ENCODE peak calls at places on chromosomes 3 and 15, in nine cellular contexts. S is GM06990, B is heart left ventricle, R is PC-3, N is GM23248, K is MM.1S, C is uterus, G is tibial artery, H is BE2C. V is an unnamed sample. For H3K36me3, the result is how much of the 10 kb centered on the place peaks cover.

GRCh38 chr3:136305879-136306278 is 55.7 kb downstream of the PCCB start:
- DNase-seq in S (peak), B (no peak), R (no peak), N (peak), K (peak), C (no peak), G (no peak), H (no peak), V (no peak)

GRCh38 chr3:42213417-42213816 is 52.6 kb downstream of the CCK start:
- DNase-seq in S (no peak), B (no peak), R (no peak), N (no peak), K (peak), C (no peak), G (no peak), H (no peak), V (no peak)

GRCh38 chr15:73694419-73694818 is 10.2 kb downstream of the CD276 start:
- DNase-seq in S (no peak), B (no peak), R (no peak), N (peak), K (no peak), C (no peak), G (no peak), H (no peak), V (no peak)

GRCh38 chr15:44529864-44530604 is 6.9 kb upstream of the EIF3J start:
- DNase-seq in S (no peak), B (no peak), R (no peak), N (no peak), K (no peak), C (no peak), G (no peak), H (no peak), V (no peak)

GRCh38 chr15:81955709-81956108 is 90.1 kb downstream of the MEX3B start:
- DNase-seq in S (no peak), B (no peak), R (no peak), N (peak), K (no peak), C (no peak), G (no peak), H (no peak), V (no peak)

GRCh38 chr3:14422016-14422963 is 19.9 kb downstream of the SLC6A6 start:
- DNase-seq in S (no peak), B (no peak), R (no peak), N (no peak), K (no peak), C (no peak), G (no peak), H (no peak), V (no peak)

GRCh38 chr15:89356634-89357298 is 22.1 kb upstream of the POLG start:
- DNase-seq in S (no peak), B (no peak), R (peak), N (peak), K (peak), C (no peak), G (no peak), H (peak), V (no peak)

GRCh38 chr15:101675015-101675414 is 22.8 kb upstream of the TM2D3 start:
- DNase-seq in S (no peak), B (no peak), R (peak), N (peak), K (no peak), C (no peak), G (no peak), H (no peak), V (no peak)

GRCh38 chr3:48747703-48748102 is 30.7 kb upstream of the IP6K2 start:
- DNase-seq in S (no peak), B (peak), R (no peak), N (no peak), K (no peak), C (no peak), G (no peak), H (no peak), V (peak)

GRCh38 chr15:83698294-83698693 is 44.4 kb downstream of the ADAMTSL3 start:
- DNase-seq in S (no peak), B (peak), R (peak), N (peak), K (no peak), C (peak), G (peak), H (no peak), V (peak)

GRCh38 chr3:39849992-39850706 is 40.7 kb downstream of the MYRIP start:
- DNase-seq in S (no peak), B (no peak), R (no peak), N (no peak), K (no peak), C (no peak), G (no peak), H (no peak), V (no peak)

GRCh38 chr3:83002869-83003445 is 1241.5 kb upstream of the GBE1 start:
- DNase-seq in S (no peak), B (no peak), R (no peak), N (no peak), K (peak), C (no peak), G (no peak), H (no peak), V (no peak)

GRCh38 chr3:196227629-196228493 is 11.5 kb downstream of the SLC51A start:
- DNase-seq in S (no peak), B (no peak), R (no peak), N (peak), K (no peak), C (no peak), G (no peak), H (no peak), V (no peak)

GRCh38 chr3:172698650-172699049 is 12.2 kb downstream of the NCEH1 start:
- DNase-seq in S (no peak), B (peak), R (no peak), N (no peak), K (no peak), C (no peak), G (peak), H (no peak), V (no peak)

GRCh38 chr3:9955067-9955502 is 2.9 kb upstream of the PRRT3 start:
- DNase-seq in S (no peak), B (no peak), R (no peak), N (no peak), K (no peak), C (no peak), G (no peak), H (peak), V (no peak)

GRCh38 chr3:49722896-49723295 is 855 bp downstream of the GMPPB start:
- DNase-seq in S (no peak), B (peak), R (no peak), N (no peak), K (no peak), C (peak), G (peak), H (no peak), V (no peak)

GRCh38 chr15:90449206-90449735 is 61.2 kb downstream of the IQGAP1 start:
- DNase-seq in S (no peak), B (no peak), R (peak), N (peak), K (no peak), C (no peak), G (no peak), H (no peak), V (no peak)

GRCh38 chr3:115363071-115363470 is 216.0 kb upstream of the ZBTB20 start:
- DNase-seq in S (no peak), B (no peak), R (peak), N (peak), K (peak), C (no peak), G (no peak), H (no peak), V (no peak)

GRCh38 chr15:33278816-33279612 is 31.8 kb upstream of the RYR3 start:
- DNase-seq in S (no peak), B (no peak), R (peak), N (peak), K (no peak), C (no peak), G (peak), H (peak), V (no peak)

GRCh38 chr15:74307827-74308642 is 59.4 kb downstream of the CYP11A1 start:
- DNase-seq in S (no peak), B (peak), R (peak), N (peak), K (peak), C (peak), G (peak), H (peak), V (peak)

GRCh38 chr3:5258526-5258925 is 71.0 kb downstream of the EDEM1 start:
- DNase-seq in S (no peak), B (no peak), R (no peak), N (no peak), K (no peak), C (no peak), G (no peak), H (no peak), V (no peak)

GRCh38 chr3:111173906-111174305 is 102.3 kb downstream of the NECTIN3 start:
- DNase-seq in S (no peak), B (no peak), R (no peak), N (no peak), K (no peak), C (no peak), G (no peak), H (no peak), V (no peak)

GRCh38 chr15:62262305-62262941 is 97.3 kb upstream of the C2CD4B start:
- DNase-seq in S (no peak), B (no peak), R (no peak), N (no peak), K (no peak), C (no peak), G (no peak), H (no peak), V (no peak)

GRCh38 chr15:46456431-46456830 is 821.6 kb downstream of the SQOR start:
- DNase-seq in S (no peak), B (no peak), R (no peak), N (no peak), K (no peak), C (no peak), G (no peak), H (no peak), V (no peak)

GRCh38 chr15:67534360-67534759 is 8.1 kb upstream of the MAP2K5 start:
- DNase-seq in S (no peak), B (no peak), R (no peak), N (no peak), K (peak), C (no peak), G (no peak), H (no peak), V (no peak)
- H3K36me3 ChIP-seq in S (under half), B (under half), R (under half), N (under half), K (under half), C (under half), G (under half), H (under half), V (under half)

GRCh38 chr15:40412095-40412759 is 6.6 kb downstream of the IVD start:
- DNase-seq in S (no peak), B (no peak), R (no peak), N (no peak), K (no peak), C (no peak), G (no peak), H (no peak), V (no peak)
- H3K36me3 ChIP-seq in S (under half), B (under half), R (half or more), N (under half), K (under half), C (under half), G (half or more), H (half or more), V (under half)

GRCh38 chr3:132536442-132537153 is 60.5 kb upstream of the ACKR4 start:
- DNase-seq in S (no peak), B (no peak), R (no peak), N (peak), K (peak), C (no peak), G (no peak), H (no peak), V (no peak)

GRCh38 chr3:132535575-132536441 is 61.3 kb upstream of the ACKR4 start:
- DNase-seq in S (no peak), B (peak), R (peak), N (peak), K (peak), C (peak), G (peak), H (peak), V (peak)

GRCh38 chr3:132530624-132531023 is 66.4 kb upstream of the ACKR4 start:
- DNase-seq in S (no peak), B (no peak), R (no peak), N (no peak), K (no peak), C (no peak), G (no peak), H (no peak), V (no peak)
- H3K36me3 ChIP-seq in S (under half), B (under half), R (under half), N (under half), K (under half), C (under half), G (half or more), H (under half), V (half or more)

GRCh38 chr15:63556246-63556645 is 40.9 kb upstream of the FBXL22 start:
- DNase-seq in S (no peak), B (no peak), R (no peak), N (no peak), K (no peak), C (no peak), G (no peak), H (no peak), V (no peak)
- H3K36me3 ChIP-seq in S (under half), B (under half), R (under half), N (under half), K (under half), C (under half), G (under half), H (under half), V (half or more)